ENCODE peak calls at places on chromosomes 12 and 14, in six cellular contexts. U, F, J, V, N and Y are unnamed samples.

GRCh38 chr12:64526859-64527258 is 74.9 kb downstream of the TBK1 start:
- DNase-seq in U (no peak), F (no peak), J (no peak), V (no peak), N (no peak), Y (no peak)

GRCh38 chr14:38316922-38317321 is 61.0 kb upstream of the CLEC14A start:
- DNase-seq in U (no peak), F (no peak), J (no peak), V (no peak), N (no peak), Y (no peak)

GRCh38 chr14:93084402-93084801 is 31.3 kb downstream of the ITPK1 start:
- DNase-seq in U (no peak), F (no peak), J (no peak), V (no peak), N (no peak), Y (no peak)

GRCh38 chr12:49982246-49983229 is 9.8 kb downstream of the AQP6 start:
- DNase-seq in U (no peak), F (no peak), J (no peak), V (no peak), N (no peak), Y (no peak)

GRCh38 chr12:123681605-123682004 is 10.7 kb downstream of the TCTN2 start:
- DNase-seq in U (no peak), F (no peak), J (no peak), V (no peak), N (no peak), Y (no peak)

GRCh38 chr14:40417777-40418401 is 985.7 kb upstream of the FBXO33 start:
- DNase-seq in U (peak; percentile 30), F (no peak), J (peak; percentile 25), V (peak; percentile 24), N (no peak), Y (no peak)

GRCh38 chr12:108770963-108771362 is 39.6 kb upstream of the CORO1C start:
- DNase-seq in U (no peak), F (no peak), J (no peak), V (no peak), N (no peak), Y (no peak)

GRCh38 chr12:75964150-75964549 is 67.4 kb downstream of the PHLDA1 start:
- DNase-seq in U (peak; percentile 60), F (no peak), J (peak; percentile 40), V (no peak), N (no peak), Y (no peak)

GRCh38 chr14:74905595-74906142 is 17.4 kb downstream of the RPS6KL1 start:
- DNase-seq in U (peak; percentile 75), F (peak; percentile 63), J (peak; percentile 77), V (peak; percentile 86), N (no peak), Y (peak; percentile 70)

GRCh38 chr12:111446631-111447570 is 41.2 kb downstream of the SH2B3 start:
- DNase-seq in U (no peak), F (peak; percentile 10), J (peak; percentile 17), V (no peak), N (no peak), Y (no peak)

GRCh38 chr14:93301821-93302447 is 30.9 kb downstream of the BTBD7 start:
- DNase-seq in U (no peak), F (no peak), J (no peak), V (no peak), N (no peak), Y (no peak)

GRCh38 chr14:36238666-36239363 is 62.3 kb upstream of the PTCSC3 start:
- DNase-seq in U (no peak), F (peak; percentile 29), J (no peak), V (no peak), N (peak; percentile 12), Y (no peak)

GRCh38 chr12:94099191-94099983 is 49.0 kb upstream of the PLXNC1 start:
- DNase-seq in U (no peak), F (no peak), J (no peak), V (no peak), N (no peak), Y (no peak)

GRCh38 chr12:1629338-1630080 is 478 bp downstream of the WNT5B start:
- DNase-seq in U (peak; percentile 23), F (no peak), J (no peak), V (no peak), N (no peak), Y (peak; percentile 32)

GRCh38 chr14:100287202-100287997 is 18.8 kb downstream of the SLC25A29 start:
- DNase-seq in U (peak; percentile 1), F (no peak), J (no peak), V (no peak), N (no peak), Y (no peak)

GRCh38 chr12:3186546-3187237 is 109.5 kb downstream of the TSPAN9 start:
- DNase-seq in U (no peak), F (no peak), J (no peak), V (no peak), N (no peak), Y (no peak)

GRCh38 chr14:55572578-55572977 is 7.4 kb upstream of the KTN1 start:
- DNase-seq in U (peak; percentile 45), F (no peak), J (peak; percentile 44), V (no peak), N (no peak), Y (no peak)

GRCh38 chr12:128019996-128020544 is 246.9 kb upstream of the TMEM132C start:
- DNase-seq in U (no peak), F (no peak), J (no peak), V (no peak), N (no peak), Y (no peak)
- TF ChIP-seq CTCF in U (no peak), F (no peak), J (no peak), V (no peak), N (no peak), Y (no peak)

DNA sequence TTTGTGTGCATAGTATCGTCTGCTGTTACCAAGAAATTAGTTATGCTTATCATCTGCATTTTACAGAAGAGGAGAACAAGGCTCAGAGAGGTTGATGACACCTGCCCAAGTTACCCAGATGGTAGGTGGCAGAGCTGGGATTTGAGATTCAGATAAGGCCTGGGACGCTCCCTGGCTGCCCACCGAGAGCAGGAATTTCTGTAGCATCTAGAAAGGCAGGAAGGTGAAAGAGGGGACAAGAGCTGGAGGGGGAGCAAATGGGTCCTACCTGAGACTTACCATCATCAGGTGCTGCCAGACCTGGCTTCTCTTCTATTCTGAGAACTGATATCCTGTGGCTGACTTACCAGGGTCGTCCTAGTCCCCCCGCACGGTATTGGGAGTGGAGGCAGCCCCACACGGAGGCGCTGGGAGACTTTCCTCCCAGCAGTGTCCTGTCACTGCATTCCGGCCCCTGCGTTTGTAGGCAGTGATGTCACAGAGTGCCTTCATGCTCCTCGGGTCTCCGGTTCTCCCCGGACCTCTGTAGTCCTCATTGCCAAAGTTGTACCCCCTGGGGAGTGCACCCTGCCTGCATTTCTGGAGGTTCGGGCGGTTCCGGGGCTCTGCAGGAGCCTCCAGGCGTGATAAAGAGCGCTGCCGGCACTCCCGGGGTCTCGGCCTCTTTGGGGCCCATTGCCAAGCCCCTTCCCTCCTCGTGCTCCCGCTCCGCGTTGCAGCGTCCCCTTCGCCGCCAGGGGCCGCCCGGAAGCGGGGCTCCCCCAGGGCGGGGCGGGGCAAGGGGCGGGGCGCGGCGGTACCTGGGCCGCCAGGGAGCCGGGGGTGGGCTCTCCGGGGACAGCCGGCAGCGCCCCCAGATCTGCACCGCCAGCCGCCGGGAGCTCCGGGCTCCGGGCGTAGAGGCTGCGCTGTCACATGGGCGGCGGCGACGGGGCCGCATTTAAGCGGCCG is at the start of gene CABP1:
- DNase-seq in U (peak; percentile 72), F (no peak), J (peak; percentile 58), V (peak; percentile 54), N (no peak), Y (peak; percentile 72)
- TF ChIP-seq CTCF in U (peak; percentile 27), F (no peak), J (peak; percentile 25), V (peak; percentile 59), N (peak; percentile 9), Y (no peak)

GRCh38 chr14:64912256-64912655 is 2.0 kb upstream of the CHURC1 start:
- DNase-seq in U (no peak), F (no peak), J (no peak), V (no peak), N (no peak), Y (no peak)

GRCh38 chr14:64914237-64914971 is at the start of gene CHURC1:
- DNase-seq in U (peak; percentile 100), F (peak; percentile 99), J (peak; percentile 100), V (peak; percentile 95), N (peak; percentile 87), Y (peak; percentile 89)

GRCh38 chr14:64915025-64915424 is 770 bp downstream of the CHURC1 start:
- DNase-seq in U (no peak), F (no peak), J (no peak), V (no peak), N (no peak), Y (no peak)

GRCh38 chr14:64915797-64916196 is 1.5 kb downstream of the CHURC1 start:
- DNase-seq in U (no peak), F (no peak), J (no peak), V (no peak), N (no peak), Y (no peak)

DNA sequence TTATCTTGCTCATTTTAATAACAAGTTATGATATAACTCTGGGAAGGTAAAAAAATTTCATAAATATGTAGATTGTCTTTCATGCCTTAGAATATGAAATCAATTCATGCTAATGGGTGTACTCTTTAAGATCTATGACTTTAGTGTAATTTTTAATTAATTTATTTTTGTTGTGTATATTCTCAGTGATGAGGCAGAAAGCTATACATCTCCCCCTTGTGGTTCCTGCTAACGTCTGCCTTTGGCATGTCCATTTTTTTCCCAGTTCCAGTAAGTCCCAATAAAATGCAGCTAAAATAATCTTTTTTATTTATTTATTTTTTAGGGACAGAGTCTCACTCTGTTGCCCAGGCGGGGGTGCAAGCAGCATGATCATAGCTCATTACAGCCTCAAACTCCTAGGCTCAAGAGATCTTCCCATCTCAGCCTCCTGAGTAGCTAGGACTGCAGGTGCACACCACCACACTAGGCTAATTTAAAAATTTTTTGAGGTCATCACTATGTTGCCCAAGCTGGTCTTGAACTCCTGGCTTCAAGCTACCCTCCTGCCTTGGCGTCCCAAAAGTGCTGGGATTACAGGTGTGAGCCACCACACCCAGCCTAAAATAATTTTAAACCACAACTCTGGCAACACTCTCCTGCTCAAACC is 3.3 kb upstream of the CHURC1 start:
- DNase-seq in U (no peak), F (no peak), J (no peak), V (no peak), N (no peak), Y (no peak)
- TF ChIP-seq CTCF in U (peak; percentile 13), F (no peak), J (peak; percentile 30), V (peak; percentile 74), N (peak; percentile 75), Y (no peak)

GRCh38 chr12:45651029-45651428 is 78.5 kb upstream of the ARID2 start:
- DNase-seq in U (no peak), F (no peak), J (no peak), V (no peak), N (no peak), Y (no peak)

GRCh38 chr12:45658066-45658465 is 71.4 kb upstream of the ARID2 start:
- DNase-seq in U (no peak), F (no peak), J (no peak), V (no peak), N (no peak), Y (no peak)

GRCh38 chr12:45654002-45654401 is 75.5 kb upstream of the ARID2 start:
- DNase-seq in U (no peak), F (no peak), J (no peak), V (no peak), N (no peak), Y (no peak)

GRCh38 chr12:45655753-45656152 is 73.8 kb upstream of the ARID2 start:
- DNase-seq in U (no peak), F (no peak), J (no peak), V (no peak), N (no peak), Y (no peak)

DNA sequence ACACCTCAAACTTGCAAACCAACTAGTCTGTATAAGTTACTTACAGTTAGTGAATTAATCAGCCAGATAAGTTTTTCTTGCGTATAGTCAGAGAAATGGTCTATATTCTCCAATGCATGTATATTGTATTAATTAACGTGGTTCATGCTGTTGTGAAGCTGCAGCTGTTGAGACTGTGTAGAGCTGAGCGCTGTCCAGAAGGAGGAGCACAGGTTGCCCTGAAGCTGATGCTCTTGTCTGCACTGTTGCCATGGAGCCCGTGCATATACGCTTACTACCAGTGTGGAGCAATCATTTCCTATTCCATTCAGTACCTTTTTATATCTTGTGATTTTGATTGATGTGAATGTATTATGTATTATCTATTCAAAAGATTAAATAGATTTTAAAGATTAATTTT is 74.3 kb upstream of the ARID2 start:
- DNase-seq in U (peak; percentile 11), F (no peak), J (no peak), V (no peak), N (no peak), Y (no peak)
- TF ChIP-seq CTCF in U (no peak), F (no peak), J (no peak), V (no peak), N (no peak), Y (no peak)